ENCODE peak calls at places on chromosomes 6 and 20, in four cellular contexts. L is activated T-helper 9 cell treated with anti-CD3 and anti-CD28 coated beads, Interleukin-2, amount 50 U/mL, for 16 hours; H is endothelial cell; T is stimulated activated CD4-positive, alpha-beta T cell treated with anti-CD3 and anti-CD28 coated beads, Interleukin-1b, Interleukin-23, amount 100 ng/mL, for 48 hours. V is an unnamed sample.

GRCh38 chr6:32937230-32937633 is 3.6 kb downstream of the HLA-DMB start:
- DNase-seq in H (no peak), T (no peak), L (no peak), V (no peak)

GRCh38 chr6:74645108-74645849 is 560.6 kb downstream of the COL12A1 start:
- DNase-seq in T (no peak), L (no peak), H (no peak), V (no peak)

GRCh38 chr20:53960586-53961386 is 109.6 kb downstream of the BCAS1 start:
- DNase-seq in L (no peak), T (no peak), H (no peak), V (no peak)

GRCh38 chr6:16766836-16767745 is 5.8 kb upstream of the ATXN1 start:
- DNase-seq in T (no peak), L (no peak), H (no peak), V (no peak)

GRCh38 chr6:113980937-113981554 is 10.1 kb upstream of the HDAC2 start:
- DNase-seq in H (peak; percentile 36), L (no peak), T (no peak), V (peak; percentile 45)

GRCh38 chr6:143592335-143592734 is 80.8 kb upstream of the FUCA2 start:
- DNase-seq in H (peak; percentile 9), L (no peak), T (no peak), V (no peak)

GRCh38 chr6:15207923-15208322 is 37.9 kb upstream of the JARID2 start:
- DNase-seq in L (no peak), T (no peak), H (no peak), V (no peak)

GRCh38 chr20:59676126-59676876 is 72.0 kb downstream of the PHACTR3 start:
- DNase-seq in H (no peak), L (no peak), T (no peak), V (no peak)

GRCh38 chr6:82751718-82752117 is 313.9 kb downstream of the UBE3D start:
- DNase-seq in L (no peak), T (no peak), H (no peak), V (no peak)

GRCh38 chr20:8932192-8933150 is 136.4 kb upstream of the PLCB4 start:
- DNase-seq in T (no peak), H (no peak), L (no peak), V (no peak)

GRCh38 chr6:17385660-17386059 is 7.7 kb upstream of the CAP2 start:
- DNase-seq in T (no peak), H (no peak), L (no peak), V (no peak)

GRCh38 chr6:125906158-125906998 is 50.2 kb upstream of the HINT3 start:
- DNase-seq in H (peak; percentile 69), L (peak; percentile 20), T (peak; percentile 44), V (peak; percentile 57)

GRCh38 chr6:20432692-20433091 is 31.0 kb downstream of the E2F3 start:
- DNase-seq in H (no peak), T (no peak), L (no peak), V (no peak)

GRCh38 chr20:36754656-36755222 is 8.8 kb upstream of the NDRG3 start:
- DNase-seq in L (peak; percentile 11), T (peak; percentile 12), H (peak; percentile 68), V (peak; percentile 47)

GRCh38 chr6:17132967-17133366 is 31.1 kb downstream of the STMND1 start:
- DNase-seq in T (no peak), L (no peak), H (no peak), V (no peak)

GRCh38 chr6:47495207-47495606 is 17.6 kb downstream of the CD2AP start:
- DNase-seq in H (no peak), T (no peak), L (no peak), V (no peak)

GRCh38 chr20:49889245-49889942 is 25.9 kb downstream of the SPATA2 start:
- DNase-seq in L (no peak), H (no peak), T (no peak), V (no peak)

GRCh38 chr6:53625315-53625714 is 40.2 kb downstream of the KLHL31 start:
- DNase-seq in T (no peak), L (no peak), H (no peak), V (no peak)

GRCh38 chr20:4160761-4161305 is 145.5 kb upstream of the RNF24 start:
- DNase-seq in T (peak; percentile 66), L (peak; percentile 45), H (no peak), V (peak; percentile 63)

GRCh38 chr20:49615401-49616153 is 47.6 kb upstream of the PTGIS start:
- DNase-seq in T (no peak), L (no peak), H (no peak), V (no peak)

GRCh38 chr6:5361371-5361770 is 100.1 kb downstream of the FARS2 start:
- DNase-seq in T (no peak), H (no peak), L (no peak), V (no peak)

GRCh38 chr6:12039540-12040459 is 27.7 kb downstream of the HIVEP1 start:
- DNase-seq in L (no peak), T (no peak), H (no peak), V (no peak)

GRCh38 chr6:17816921-17817611 is 110.3 kb upstream of the NUP153 start:
- DNase-seq in L (no peak), H (no peak), T (no peak), V (peak; percentile 37)

GRCh38 chr20:25195962-25196700 is 619 bp downstream of the ENTPD6 start:
- DNase-seq in H (peak; percentile 38), L (no peak), T (peak; percentile 13), V (peak; percentile 68)

GRCh38 chr20:57450419-57450818 is 59.2 kb downstream of the RBM38 start:
- DNase-seq in T (no peak), H (no peak), L (no peak), V (no peak)

GRCh38 chr20:53768329-53768728 is 174.7 kb upstream of the ZNF217 start:
- DNase-seq in T (no peak), H (no peak), L (no peak), V (no peak)

GRCh38 chr20:18443841-18444240 is 23.0 kb downstream of the DZANK1 start:
- DNase-seq in H (no peak), L (no peak), T (no peak), V (no peak)

GRCh38 chr6:37160922-37161778 is 8.8 kb upstream of the PIM1 start:
- DNase-seq in L (no peak), T (no peak), H (no peak), V (no peak)

GRCh38 chr6:118298476-118298875 is 249.6 kb upstream of the PLN start:
- DNase-seq in T (no peak), L (no peak), H (no peak), V (no peak)

GRCh38 chr6:92377137-92377536 is 1042.2 kb downstream of the EPHA7 start:
- DNase-seq in L (no peak), T (no peak), H (no peak), V (no peak)

GRCh38 chr6:8172510-8172909 is 70.2 kb upstream of the EEF1E1 start:
- DNase-seq in H (no peak), L (no peak), T (no peak), V (no peak)

GRCh38 chr6:79353226-79353625 is 118.7 kb upstream of the HMGN3 start:
- DNase-seq in T (no peak), H (no peak), L (no peak), V (no peak)

GRCh38 chr6:3741477-3741871 is 10.0 kb downstream of the PXDC1 start:
- DNase-seq in T (no peak), L (no peak), H (no peak), V (no peak)

GRCh38 chr6:167079853-167080297 is 43.0 kb upstream of the CCR6 start:
- DNase-seq in L (peak; percentile 65), T (peak; percentile 79), H (no peak), V (no peak)

GRCh38 chr6:1516742-1517520 is 92.8 kb upstream of the FOXC1 start:
- DNase-seq in L (no peak), T (no peak), H (no peak), V (no peak)

GRCh38 chr20:30168025-30168799 is 1089.3 kb upstream of the DEFB115 start:
- DNase-seq in L (no peak), H (no peak), T (peak; percentile 24), V (no peak)

GRCh38 chr6:56359201-56359899 is 112.0 kb upstream of the COL21A1 start:
- DNase-seq in T (peak; percentile 45), H (peak; percentile 67), L (no peak), V (peak; percentile 60)

GRCh38 chr6:168088161-168089106 is 9.4 kb upstream of the FRMD1 start:
- DNase-seq in H (no peak), L (no peak), T (no peak), V (peak; percentile 80)

GRCh38 chr20:47392015-47392720 is 35.7 kb upstream of the ZMYND8 start:
- DNase-seq in L (no peak), T (peak; percentile 38), H (no peak), V (no peak)

GRCh38 chr20:53515749-53516148 is 77.9 kb downstream of the ZNF217 start:
- DNase-seq in H (no peak), T (no peak), L (no peak), V (no peak)

V was measured in glutamatergic neuron.